ENCODE peak calls at places on chromosomes 16 and 17, in eight cellular contexts. Z, F, L, H, T, O, Q and Y are unnamed samples.

GRCh38 chr17:45386180-45386579 is 46.5 kb downstream of the ARHGAP27 start:
- DNase-seq in Z (no peak), F (no peak), L (no peak), H (no peak), T (no peak), O (no peak), Q (no peak), Y (no peak)

GRCh38 chr17:81322271-81323082 is 27.4 kb upstream of the SLC38A10 start:
- DNase-seq in Z (no peak), F (peak), L (no peak), H (no peak), T (no peak), O (no peak), Q (no peak), Y (peak)

GRCh38 chr17:80822700-80823410 is 168.8 kb upstream of the CHMP6 start:
- DNase-seq in Z (no peak), F (no peak), L (no peak), H (no peak), T (no peak), O (no peak), Q (no peak), Y (no peak)

GRCh38 chr16:70746040-70746707 is 54.8 kb downstream of the VAC14 start:
- DNase-seq in Z (no peak), F (peak), L (no peak), H (no peak), T (no peak), O (peak), Q (no peak), Y (no peak)

GRCh38 chr17:66727634-66728570 is 107.0 kb upstream of the CACNG5 start:
- DNase-seq in Z (peak), F (peak), L (no peak), H (peak), T (peak), O (peak), Q (peak), Y (peak)

GRCh38 chr17:69607162-69607834 is 192.8 kb downstream of the MAP2K6 start:
- DNase-seq in Z (no peak), F (peak), L (no peak), H (peak), T (peak), O (peak), Q (peak), Y (peak)

GRCh38 chr17:63382136-63382535 is 64.0 kb downstream of the CYB561 start:
- DNase-seq in Z (no peak), F (no peak), L (no peak), H (no peak), T (no peak), O (no peak), Q (no peak), Y (no peak)

GRCh38 chr16:82181456-82182185 is 11.6 kb upstream of the MPHOSPH6 start:
- DNase-seq in Z (no peak), F (no peak), L (no peak), H (no peak), T (peak), O (no peak), Q (peak), Y (no peak)

GRCh38 chr17:68511671-68512246 is 471 bp upstream of the PRKAR1A start:
- DNase-seq in Z (peak), F (peak), L (peak), H (peak), T (peak), O (peak), Q (peak), Y (peak)

GRCh38 chr17:58289869-58290268 is 9.1 kb upstream of the MPO start:
- DNase-seq in Z (no peak), F (peak), L (no peak), H (no peak), T (no peak), O (no peak), Q (no peak), Y (no peak)

GRCh38 chr16:68700120-68700519 is 37.0 kb upstream of the CDH1 start:
- DNase-seq in Z (no peak), F (no peak), L (no peak), H (no peak), T (no peak), O (no peak), Q (no peak), Y (no peak)

GRCh38 chr16:72501739-72502653 is 330.0 kb upstream of the PMFBP1 start:
- DNase-seq in Z (no peak), F (peak), L (no peak), H (peak), T (peak), O (peak), Q (peak), Y (peak)

GRCh38 chr17:62093188-62094155 is 28.4 kb upstream of the MED13 start:
- DNase-seq in Z (no peak), F (peak), L (no peak), H (no peak), T (no peak), O (no peak), Q (no peak), Y (no peak)

GRCh38 chr17:1997146-1997586 is 28.0 kb downstream of the RTN4RL1 start:
- DNase-seq in Z (no peak), F (no peak), L (no peak), H (no peak), T (no peak), O (no peak), Q (no peak), Y (no peak)

GRCh38 chr16:57480127-57480753 is 6.1 kb downstream of the DOK4 start:
- DNase-seq in Z (no peak), F (peak), L (no peak), H (no peak), T (no peak), O (no peak), Q (no peak), Y (no peak)

GRCh38 chr16:58435779-58436178 is 43.5 kb downstream of the GINS3 start:
- DNase-seq in Z (no peak), F (no peak), L (no peak), H (peak), T (no peak), O (no peak), Q (no peak), Y (no peak)

GRCh38 chr16:53689636-53690035 is 14.0 kb downstream of the RPGRIP1L start:
- DNase-seq in Z (no peak), F (no peak), L (no peak), H (no peak), T (no peak), O (no peak), Q (no peak), Y (no peak)

GRCh38 chr17:17350491-17351355 is 47.5 kb downstream of the NT5M start:
- DNase-seq in Z (no peak), F (no peak), L (no peak), H (peak), T (no peak), O (no peak), Q (no peak), Y (peak)